ENCODE peak calls at places on chromosomes 13 and 19, in nine cellular contexts. E is anterior cingulate cortex; V is activated CD8-positive, alpha-beta memory T cell treated with anti-CD3 and anti-CD28 coated beads for 24 hours; B is fibroblast of pulmonary artery; X is naive thymus-derived CD8-positive, alpha-beta T cell; K is fibroblast of the aortic adventitia; N is T-helper 2 cell; P is NCI-H748 treated with DMSO at 0.1 percent for 48 hours; U is stimulated activated CD4-positive, alpha-beta T cell treated with anti-CD3 and anti-CD28 coated beads, Interleukin-2, amount 100 ng/mL, for 24 hours. D is an unnamed sample.

GRCh38 chr13:90732049-90732448 is 615.4 kb upstream of the MIR17HG start:
- DNase-seq in P (no peak), N (no peak), B (no peak), U (no peak), E (no peak), X (no peak), V (no peak), K (no peak), D (no peak)

GRCh38 chr13:29817604-29818378 is 32.6 kb downstream of the UBL3 start:
- DNase-seq in P (no peak), V (no peak), N (no peak), U (no peak), K (peak; percentile 16), E (no peak), X (no peak), B (no peak), D (no peak)

GRCh38 chr13:63455938-63456337 is 2040.3 kb upstream of the PCDH20 start:
- DNase-seq in E (no peak), V (no peak), N (no peak), B (no peak), P (no peak), K (no peak), U (no peak), X (no peak), D (no peak)

GRCh38 chr13:102690883-102691282 is 4.0 kb downstream of the METTL21C start:
- DNase-seq in V (no peak), P (no peak), X (no peak), B (no peak), K (no peak), N (no peak), E (no peak), U (no peak), D (no peak)

GRCh38 chr13:89694471-89694870 is 1653.0 kb upstream of the MIR17HG start:
- DNase-seq in K (no peak), U (no peak), X (no peak), E (no peak), V (no peak), P (no peak), N (no peak), B (no peak), D (no peak)

GRCh38 chr13:51956717-51957116 is 54.5 kb downstream of the ATP7B start:
- DNase-seq in B (no peak), V (no peak), N (no peak), P (no peak), X (no peak), U (no peak), E (no peak), K (no peak), D (no peak)

GRCh38 chr13:45238945-45239795 is 38.3 kb upstream of the KCTD4 start:
- DNase-seq in K (peak; percentile 47), B (no peak), V (no peak), N (no peak), P (no peak), X (no peak), U (no peak), E (no peak), D (no peak)

GRCh38 chr19:2479556-2480194 is 3.7 kb downstream of the GADD45B start:
- DNase-seq in U (no peak), P (no peak), B (peak; percentile 40), X (no peak), E (no peak), K (no peak), V (no peak), N (no peak), D (no peak)